ENCODE peak calls at places on chromosome 6, in nine cellular contexts. One of them, this sample, is unnamed.

GRCh38 chr6:6964675-6965074 is 143.1 kb upstream of the RREB1 start:
- DNase-seq in NCI-H524: no peak
- DNase-seq in GM13977: no peak
- DNase-seq in BJ: no peak
- DNase-seq in lower leg skin: no peak
- DNase-seq in NCI-H2029 treated with DMSO at 0.1 percent for 48 hours: no peak
- DNase-seq in brain microvascular endothelial cell: no peak
- DNase-seq in ACHN: no peak
- DNase-seq in nephron progenitor cell: no peak
- DNase-seq in this sample: no peak

GRCh38 chr6:95266537-95267258 is 310.6 kb upstream of the MANEA start:
- DNase-seq in NCI-H524: no peak
- DNase-seq in GM13977: no peak
- DNase-seq in BJ: no peak
- DNase-seq in lower leg skin: no peak
- DNase-seq in NCI-H2029 treated with DMSO at 0.1 percent for 48 hours: no peak
- DNase-seq in brain microvascular endothelial cell: no peak
- DNase-seq in ACHN: no peak
- DNase-seq in nephron progenitor cell: no peak
- DNase-seq in this sample: no peak

GRCh38 chr6:90537027-90537426 is 49.8 kb downstream of the MAP3K7 start:
- DNase-seq in NCI-H524: no peak
- DNase-seq in GM13977: no peak
- DNase-seq in BJ: peak; percentile 12
- DNase-seq in lower leg skin: no peak
- DNase-seq in NCI-H2029 treated with DMSO at 0.1 percent for 48 hours: no peak
- DNase-seq in brain microvascular endothelial cell: no peak
- DNase-seq in ACHN: no peak
- DNase-seq in nephron progenitor cell: no peak
- DNase-seq in this sample: no peak

GRCh38 chr6:137297887-137298286 is 78.7 kb upstream of the IFNGR1 start:
- DNase-seq in NCI-H524: no peak
- DNase-seq in GM13977: no peak
- DNase-seq in BJ: no peak
- DNase-seq in lower leg skin: no peak
- DNase-seq in NCI-H2029 treated with DMSO at 0.1 percent for 48 hours: no peak
- DNase-seq in brain microvascular endothelial cell: peak; percentile 74
- DNase-seq in ACHN: no peak
- DNase-seq in nephron progenitor cell: peak; percentile 36
- DNase-seq in this sample: no peak

GRCh38 chr6:53768636-53769035 is 26.2 kb upstream of the LRRC1 start:
- DNase-seq in NCI-H524: no peak
- DNase-seq in GM13977: no peak
- DNase-seq in BJ: no peak
- DNase-seq in lower leg skin: no peak
- DNase-seq in NCI-H2029 treated with DMSO at 0.1 percent for 48 hours: no peak
- DNase-seq in brain microvascular endothelial cell: no peak
- DNase-seq in ACHN: no peak
- DNase-seq in nephron progenitor cell: no peak
- DNase-seq in this sample: no peak

GRCh38 chr6:148440021-148440420 is 97.4 kb downstream of the SASH1 start:
- DNase-seq in NCI-H524: no peak
- DNase-seq in GM13977: no peak
- DNase-seq in BJ: no peak
- DNase-seq in lower leg skin: no peak
- DNase-seq in NCI-H2029 treated with DMSO at 0.1 percent for 48 hours: no peak
- DNase-seq in brain microvascular endothelial cell: no peak
- DNase-seq in ACHN: no peak
- DNase-seq in nephron progenitor cell: no peak
- DNase-seq in this sample: no peak

GRCh38 chr6:38687043-38687353 is 15.9 kb downstream of the GLO1 start:
- DNase-seq in NCI-H524: no peak
- DNase-seq in GM13977: no peak
- DNase-seq in BJ: no peak
- DNase-seq in lower leg skin: no peak
- DNase-seq in NCI-H2029 treated with DMSO at 0.1 percent for 48 hours: no peak
- DNase-seq in brain microvascular endothelial cell: no peak
- DNase-seq in ACHN: no peak
- DNase-seq in nephron progenitor cell: no peak
- DNase-seq in this sample: no peak

GRCh38 chr6:157905590-157906337 is 75.9 kb upstream of the SYNJ2 start:
- DNase-seq in NCI-H524: no peak
- DNase-seq in GM13977: no peak
- DNase-seq in BJ: no peak
- DNase-seq in lower leg skin: no peak
- DNase-seq in NCI-H2029 treated with DMSO at 0.1 percent for 48 hours: no peak
- DNase-seq in brain microvascular endothelial cell: no peak
- DNase-seq in ACHN: no peak
- DNase-seq in nephron progenitor cell: no peak
- DNase-seq in this sample: no peak

GRCh38 chr6:163300838-163301237 is 113.7 kb upstream of the QKI start:
- DNase-seq in NCI-H524: no peak
- DNase-seq in GM13977: no peak
- DNase-seq in BJ: no peak
- DNase-seq in lower leg skin: no peak
- DNase-seq in NCI-H2029 treated with DMSO at 0.1 percent for 48 hours: no peak
- DNase-seq in brain microvascular endothelial cell: no peak
- DNase-seq in ACHN: no peak
- DNase-seq in nephron progenitor cell: no peak
- DNase-seq in this sample: no peak

GRCh38 chr6:47146426-47147174 is 104.5 kb upstream of the ADGRF1 start:
- DNase-seq in NCI-H524: no peak
- DNase-seq in GM13977: no peak
- DNase-seq in BJ: no peak
- DNase-seq in lower leg skin: no peak
- DNase-seq in NCI-H2029 treated with DMSO at 0.1 percent for 48 hours: no peak
- DNase-seq in brain microvascular endothelial cell: no peak
- DNase-seq in ACHN: no peak
- DNase-seq in nephron progenitor cell: no peak
- DNase-seq in this sample: no peak

GRCh38 chr6:15864708-15865062 is 201.9 kb upstream of the DTNBP1 start:
- DNase-seq in NCI-H524: no peak
- DNase-seq in GM13977: no peak
- DNase-seq in BJ: no peak
- DNase-seq in lower leg skin: no peak
- DNase-seq in NCI-H2029 treated with DMSO at 0.1 percent for 48 hours: no peak
- DNase-seq in brain microvascular endothelial cell: no peak
- DNase-seq in ACHN: no peak
- DNase-seq in nephron progenitor cell: no peak
- DNase-seq in this sample: no peak

GRCh38 chr6:28922841-28923317 is 906 bp downstream of the TRIM27 start:
- DNase-seq in NCI-H524: no peak
- DNase-seq in GM13977: peak; percentile 56
- DNase-seq in BJ: no peak
- DNase-seq in lower leg skin: no peak
- DNase-seq in NCI-H2029 treated with DMSO at 0.1 percent for 48 hours: peak; percentile 45
- DNase-seq in brain microvascular endothelial cell: peak; percentile 23
- DNase-seq in ACHN: peak; percentile 45
- DNase-seq in nephron progenitor cell: peak; percentile 56
- DNase-seq in this sample: peak; percentile 54

GRCh38 chr6:116258520-116258919 is 4.6 kb upstream of the TSPYL4 start:
- DNase-seq in NCI-H524: no peak
- DNase-seq in GM13977: no peak
- DNase-seq in BJ: no peak
- DNase-seq in lower leg skin: no peak
- DNase-seq in NCI-H2029 treated with DMSO at 0.1 percent for 48 hours: no peak
- DNase-seq in brain microvascular endothelial cell: no peak
- DNase-seq in ACHN: no peak
- DNase-seq in nephron progenitor cell: no peak
- DNase-seq in this sample: no peak

GRCh38 chr6:158387036-158387435 is 74.8 kb downstream of the TULP4 start:
- DNase-seq in NCI-H524: no peak
- DNase-seq in GM13977: no peak
- DNase-seq in BJ: no peak
- DNase-seq in lower leg skin: no peak
- DNase-seq in NCI-H2029 treated with DMSO at 0.1 percent for 48 hours: no peak
- DNase-seq in brain microvascular endothelial cell: no peak
- DNase-seq in ACHN: peak; percentile 24
- DNase-seq in nephron progenitor cell: no peak
- DNase-seq in this sample: no peak

GRCh38 chr6:30687659-30688431 is 1.4 kb upstream of the PPP1R18 start:
- DNase-seq in NCI-H524: no peak
- DNase-seq in GM13977: no peak
- DNase-seq in BJ: no peak
- DNase-seq in lower leg skin: no peak
- DNase-seq in NCI-H2029 treated with DMSO at 0.1 percent for 48 hours: no peak
- DNase-seq in brain microvascular endothelial cell: no peak
- DNase-seq in ACHN: peak; percentile 27
- DNase-seq in nephron progenitor cell: no peak
- DNase-seq in this sample: no peak

GRCh38 chr6:167719920-167720319 is 106.8 kb upstream of the AFDN start:
- DNase-seq in NCI-H524: no peak
- DNase-seq in GM13977: no peak
- DNase-seq in BJ: no peak
- DNase-seq in lower leg skin: peak; percentile 71
- DNase-seq in NCI-H2029 treated with DMSO at 0.1 percent for 48 hours: no peak
- DNase-seq in brain microvascular endothelial cell: no peak
- DNase-seq in ACHN: no peak
- DNase-seq in nephron progenitor cell: no peak
- DNase-seq in this sample: no peak

GRCh38 chr6:161429921-161430490 is 156.1 kb upstream of the AGPAT4 start:
- DNase-seq in NCI-H524: no peak
- DNase-seq in GM13977: no peak
- DNase-seq in BJ: no peak
- DNase-seq in lower leg skin: no peak
- DNase-seq in NCI-H2029 treated with DMSO at 0.1 percent for 48 hours: no peak
- DNase-seq in brain microvascular endothelial cell: no peak
- DNase-seq in ACHN: peak; percentile 27
- DNase-seq in nephron progenitor cell: no peak
- DNase-seq in this sample: no peak

This sample was measured in DMS79 treated with DMSO at 0.1 percent for 48 hours.